ENCODE peak calls at places on chromosomes 5 and 9, in six cellular contexts. One of them, this sample, is unnamed.

GRCh38 chr5:39616131-39616530 is 191.4 kb upstream of the DAB2 start:
- DNase-seq in neuronal stem cell: no peak
- DNase-seq in ovary: no peak
- DNase-seq in right atrium auricular region: no peak
- DNase-seq in aorta: no peak
- DNase-seq in A549: no peak
- DNase-seq in this sample: no peak

GRCh38 chr5:35924122-35924949 is 14.1 kb downstream of the CAPSL start:
- DNase-seq in neuronal stem cell: no peak
- DNase-seq in ovary: no peak
- DNase-seq in right atrium auricular region: no peak
- DNase-seq in aorta: no peak
- DNase-seq in A549: no peak
- DNase-seq in this sample: no peak

GRCh38 chr5:139579-140442 is 47.8 kb downstream of the PLEKHG4B start:
- DNase-seq in neuronal stem cell: no peak
- DNase-seq in ovary: no peak
- DNase-seq in right atrium auricular region: no peak
- DNase-seq in aorta: no peak
- DNase-seq in A549: no peak
- DNase-seq in this sample: no peak

GRCh38 chr5:128559300-128560297 is 21.6 kb upstream of the FBN2 start:
- DNase-seq in neuronal stem cell: no peak
- DNase-seq in ovary: no peak
- DNase-seq in right atrium auricular region: no peak
- DNase-seq in aorta: no peak
- DNase-seq in A549: no peak
- DNase-seq in this sample: no peak

GRCh38 chr5:59093329-59093728 is 510.5 kb downstream of the RAB3C start:
- DNase-seq in neuronal stem cell: no peak
- DNase-seq in ovary: no peak
- DNase-seq in right atrium auricular region: no peak
- DNase-seq in aorta: no peak
- DNase-seq in A549: no peak
- DNase-seq in this sample: no peak

GRCh38 chr9:133184971-133185370 is 21.3 kb upstream of the GBGT1 start:
- DNase-seq in neuronal stem cell: no peak
- DNase-seq in ovary: peak; percentile 58
- DNase-seq in right atrium auricular region: no peak
- DNase-seq in aorta: no peak
- DNase-seq in A549: peak; percentile 71
- DNase-seq in this sample: peak; percentile 36

GRCh38 chr5:77915346-77915745 is 139.2 kb upstream of the TBCA start:
- DNase-seq in neuronal stem cell: no peak
- DNase-seq in ovary: no peak
- DNase-seq in right atrium auricular region: no peak
- DNase-seq in aorta: no peak
- DNase-seq in A549: no peak
- DNase-seq in this sample: no peak

GRCh38 chr5:40359854-40360253 is 319.9 kb upstream of the PTGER4 start:
- DNase-seq in neuronal stem cell: no peak
- DNase-seq in ovary: no peak
- DNase-seq in right atrium auricular region: no peak
- DNase-seq in aorta: no peak
- DNase-seq in A549: no peak
- DNase-seq in this sample: no peak

GRCh38 chr5:170168002-170168401 is 62.3 kb downstream of the FOXI1 start:
- DNase-seq in neuronal stem cell: no peak
- DNase-seq in ovary: no peak
- DNase-seq in right atrium auricular region: no peak
- DNase-seq in aorta: no peak
- DNase-seq in A549: no peak
- DNase-seq in this sample: no peak

GRCh38 chr9:22469928-22470544 is 23.4 kb downstream of the DMRTA1 start:
- DNase-seq in neuronal stem cell: peak; percentile 57
- DNase-seq in ovary: no peak
- DNase-seq in right atrium auricular region: no peak
- DNase-seq in aorta: no peak
- DNase-seq in A549: peak; percentile 30
- DNase-seq in this sample: no peak

GRCh38 chr5:88683506-88684135 is 199.4 kb downstream of the MEF2C start:
- DNase-seq in neuronal stem cell: no peak
- DNase-seq in ovary: no peak
- DNase-seq in right atrium auricular region: no peak
- DNase-seq in aorta: peak; percentile 45
- DNase-seq in A549: peak; percentile 47
- DNase-seq in this sample: no peak

GRCh38 chr5:134493461-134494055 is 31.9 kb upstream of the JADE2 start:
- DNase-seq in neuronal stem cell: no peak
- DNase-seq in ovary: no peak
- DNase-seq in right atrium auricular region: no peak
- DNase-seq in aorta: peak; percentile 36
- DNase-seq in A549: no peak
- DNase-seq in this sample: no peak

GRCh38 chr9:115385383-115386122 is 267.6 kb upstream of the TNC start:
- DNase-seq in neuronal stem cell: no peak
- DNase-seq in ovary: no peak
- DNase-seq in right atrium auricular region: no peak
- DNase-seq in aorta: no peak
- DNase-seq in A549: no peak
- DNase-seq in this sample: no peak

GRCh38 chr9:130225586-130225985 is 40.0 kb upstream of the HMCN2 start:
- DNase-seq in neuronal stem cell: no peak
- DNase-seq in ovary: no peak
- DNase-seq in right atrium auricular region: no peak
- DNase-seq in aorta: peak; percentile 24
- DNase-seq in A549: no peak
- DNase-seq in this sample: no peak

GRCh38 chr5:137693951-137694721 is 41.8 kb downstream of the KLHL3 start:
- DNase-seq in neuronal stem cell: no peak
- DNase-seq in ovary: no peak
- DNase-seq in right atrium auricular region: no peak
- DNase-seq in aorta: no peak
- DNase-seq in A549: no peak
- DNase-seq in this sample: no peak

GRCh38 chr9:20114974-20115373 is 326.1 kb upstream of the SLC24A2 start:
- DNase-seq in neuronal stem cell: no peak
- DNase-seq in ovary: no peak
- DNase-seq in right atrium auricular region: no peak
- DNase-seq in aorta: no peak
- DNase-seq in A549: no peak
- DNase-seq in this sample: no peak

GRCh38 chr5:28275931-28276330 is 1237.5 kb upstream of the CDH9 start:
- DNase-seq in neuronal stem cell: no peak
- DNase-seq in ovary: no peak
- DNase-seq in right atrium auricular region: no peak
- DNase-seq in aorta: no peak
- DNase-seq in A549: no peak
- DNase-seq in this sample: no peak

GRCh38 chr9:20623021-20623747 is 885 bp upstream of the MLLT3 start:
- DNase-seq in neuronal stem cell: peak; percentile 15
- DNase-seq in ovary: peak; percentile 54
- DNase-seq in right atrium auricular region: peak; percentile 59
- DNase-seq in aorta: no peak
- DNase-seq in A549: peak; percentile 14
- DNase-seq in this sample: peak; percentile 77

GRCh38 chr5:148740966-148741742 is 85.3 kb upstream of the ADRB2 start:
- DNase-seq in neuronal stem cell: peak; percentile 33
- DNase-seq in ovary: no peak
- DNase-seq in right atrium auricular region: no peak
- DNase-seq in aorta: no peak
- DNase-seq in A549: peak; percentile 36
- DNase-seq in this sample: no peak

GRCh38 chr5:93794954-93795353 is 53.6 kb upstream of the POU5F2 start:
- DNase-seq in neuronal stem cell: no peak
- DNase-seq in ovary: no peak
- DNase-seq in right atrium auricular region: no peak
- DNase-seq in aorta: no peak
- DNase-seq in A549: no peak
- DNase-seq in this sample: no peak

GRCh38 chr9:135524130-135524861 is 3.1 kb downstream of the LCN1 start:
- DNase-seq in neuronal stem cell: no peak
- DNase-seq in ovary: no peak
- DNase-seq in right atrium auricular region: no peak
- DNase-seq in aorta: peak; percentile 73
- DNase-seq in A549: no peak
- DNase-seq in this sample: no peak

GRCh38 chr9:110141118-110141797 is 66.7 kb downstream of the C9orf152 start:
- DNase-seq in neuronal stem cell: no peak
- DNase-seq in ovary: peak; percentile 55
- DNase-seq in right atrium auricular region: peak; percentile 70
- DNase-seq in aorta: peak; percentile 83
- DNase-seq in A549: peak; percentile 44
- DNase-seq in this sample: no peak

GRCh38 chr5:15886156-15886555 is 293.4 kb downstream of the MARCHF11 start:
- DNase-seq in neuronal stem cell: no peak
- DNase-seq in ovary: no peak
- DNase-seq in right atrium auricular region: no peak
- DNase-seq in aorta: no peak
- DNase-seq in A549: no peak
- DNase-seq in this sample: no peak

GRCh38 chr9:72332351-72332750 is 32.7 kb downstream of the ZFAND5 start:
- DNase-seq in neuronal stem cell: no peak
- DNase-seq in ovary: no peak
- DNase-seq in right atrium auricular region: no peak
- DNase-seq in aorta: no peak
- DNase-seq in A549: no peak
- DNase-seq in this sample: no peak

GRCh38 chr5:7374186-7374585 is 21.8 kb upstream of the ADCY2 start:
- DNase-seq in neuronal stem cell: no peak
- DNase-seq in ovary: no peak
- DNase-seq in right atrium auricular region: no peak
- DNase-seq in aorta: no peak
- DNase-seq in A549: no peak
- DNase-seq in this sample: no peak

GRCh38 chr5:177253252-177253651 is 50.3 kb downstream of the RAB24 start:
- DNase-seq in neuronal stem cell: no peak
- DNase-seq in ovary: no peak
- DNase-seq in right atrium auricular region: no peak
- DNase-seq in aorta: no peak
- DNase-seq in A549: no peak
- DNase-seq in this sample: no peak

GRCh38 chr5:101678494-101679193 is 617.4 kb downstream of the SLCO4C1 start:
- DNase-seq in neuronal stem cell: peak; percentile 74
- DNase-seq in ovary: no peak
- DNase-seq in right atrium auricular region: peak; percentile 64
- DNase-seq in aorta: no peak
- DNase-seq in A549: peak; percentile 25
- DNase-seq in this sample: peak; percentile 20

GRCh38 chr5:5658226-5658625 is 235.7 kb downstream of the ICE1 start:
- DNase-seq in neuronal stem cell: no peak
- DNase-seq in ovary: no peak
- DNase-seq in right atrium auricular region: peak; percentile 78
- DNase-seq in aorta: peak; percentile 80
- DNase-seq in A549: no peak
- DNase-seq in this sample: no peak

GRCh38 chr9:74573792-74574191 is 76.7 kb downstream of the RORB start:
- DNase-seq in neuronal stem cell: no peak
- DNase-seq in ovary: no peak
- DNase-seq in right atrium auricular region: no peak
- DNase-seq in aorta: no peak
- DNase-seq in A549: no peak
- DNase-seq in this sample: no peak

GRCh38 chr9:74577956-74578355 is 80.8 kb downstream of the RORB start:
- DNase-seq in neuronal stem cell: no peak
- DNase-seq in ovary: no peak
- DNase-seq in right atrium auricular region: no peak
- DNase-seq in aorta: no peak
- DNase-seq in A549: no peak
- DNase-seq in this sample: no peak
- H3K4me3 ChIP-seq in neuronal stem cell: no peak overlapping the region
- H3K4me3 ChIP-seq in ovary: no peak overlapping the region
- H3K4me3 ChIP-seq in right atrium auricular region: no peak overlapping the region
- H3K4me3 ChIP-seq in aorta: no peak overlapping the region
- H3K4me3 ChIP-seq in A549: no peak overlapping the region
- H3K4me3 ChIP-seq in this sample: no peak overlapping the region

GRCh38 chr5:69248019-69248418 is 13.3 kb downstream of the CDK7 start:
- DNase-seq in neuronal stem cell: no peak
- DNase-seq in ovary: no peak
- DNase-seq in right atrium auricular region: no peak
- DNase-seq in aorta: no peak
- DNase-seq in A549: no peak
- DNase-seq in this sample: no peak
- H3K4me1 ChIP-seq in neuronal stem cell: no peaks in the 10 kb centered on the region
- H3K4me1 ChIP-seq in ovary: no peaks in the 10 kb centered on the region
- H3K4me1 ChIP-seq in right atrium auricular region: no peaks in the 10 kb centered on the region
- H3K4me1 ChIP-seq in aorta: no peaks in the 10 kb centered on the region
- H3K4me1 ChIP-seq in A549: peaks cover 16% of the 10 kb centered on the region
- H3K4me1 ChIP-seq in this sample: no peaks in the 10 kb centered on the region

DNA sequence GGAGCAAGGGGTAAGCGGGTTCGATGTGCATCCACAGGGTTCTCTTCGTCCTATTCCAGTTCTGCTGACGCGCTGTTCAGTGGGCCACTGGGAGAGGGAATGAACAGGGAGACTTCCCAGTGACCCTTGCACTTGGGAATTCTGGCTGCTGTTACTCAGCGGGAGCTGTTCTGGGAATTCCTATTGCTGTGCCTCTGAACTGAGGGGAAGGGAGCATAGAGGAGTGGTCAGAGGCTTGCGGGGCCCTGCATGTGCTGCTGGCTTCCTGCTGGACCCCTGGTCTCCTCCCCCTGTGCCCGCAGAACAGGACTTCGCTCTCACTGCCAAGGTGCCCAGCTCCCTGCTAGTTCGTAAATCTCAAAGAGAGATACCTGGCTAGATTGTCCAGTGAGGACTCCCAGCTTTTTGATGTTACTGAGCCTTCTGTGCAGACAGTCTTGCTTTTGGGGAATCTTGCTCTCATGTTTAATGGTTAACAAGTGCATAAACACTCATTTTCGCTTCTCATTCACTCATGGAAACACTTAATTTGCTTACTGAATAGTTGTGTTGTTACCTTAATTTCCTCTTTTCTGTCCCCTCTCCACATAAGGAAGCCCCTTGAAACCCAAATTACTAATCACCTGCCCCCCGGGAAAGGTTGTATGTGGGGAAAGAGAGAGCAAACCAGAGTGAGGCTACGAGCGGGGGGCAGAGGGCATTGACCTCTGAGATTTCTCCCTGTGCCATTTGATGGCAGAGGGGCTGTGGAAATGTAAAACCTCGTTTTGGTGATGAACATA is 5.9 kb downstream of the TRIO start:
- DNase-seq in neuronal stem cell: no peak
- DNase-seq in ovary: no peak
- DNase-seq in right atrium auricular region: peak; percentile 50
- DNase-seq in aorta: no peak
- DNase-seq in A549: no peak
- DNase-seq in this sample: no peak
- H3K4me3 ChIP-seq in neuronal stem cell: no peak overlapping the region
- H3K4me3 ChIP-seq in ovary: no peak overlapping the region
- H3K4me3 ChIP-seq in right atrium auricular region: no peak overlapping the region
- H3K4me3 ChIP-seq in aorta: no peak overlapping the region
- H3K4me3 ChIP-seq in A549: no peak overlapping the region
- H3K4me3 ChIP-seq in this sample: no peak overlapping the region

GRCh38 chr9:31253800-31254762 is 1130.4 kb upstream of the ACO1 start:
- DNase-seq in neuronal stem cell: no peak
- DNase-seq in ovary: no peak
- DNase-seq in right atrium auricular region: no peak
- DNase-seq in aorta: peak; percentile 73
- DNase-seq in A549: no peak
- DNase-seq in this sample: no peak

GRCh38 chr9:31248156-31248555 is 1136.3 kb upstream of the ACO1 start:
- DNase-seq in neuronal stem cell: no peak
- DNase-seq in ovary: no peak
- DNase-seq in right atrium auricular region: no peak
- DNase-seq in aorta: no peak
- DNase-seq in A549: no peak
- DNase-seq in this sample: no peak

GRCh38 chr9:31251386-31251785 is 1133.1 kb upstream of the ACO1 start:
- DNase-seq in neuronal stem cell: no peak
- DNase-seq in ovary: no peak
- DNase-seq in right atrium auricular region: no peak
- DNase-seq in aorta: no peak
- DNase-seq in A549: no peak
- DNase-seq in this sample: no peak
- H3K4me1 ChIP-seq in neuronal stem cell: no peaks in the 10 kb centered on the region
- H3K4me1 ChIP-seq in ovary: no peaks in the 10 kb centered on the region
- H3K4me1 ChIP-seq in right atrium auricular region: no peaks in the 10 kb centered on the region
- H3K4me1 ChIP-seq in aorta: no peaks in the 10 kb centered on the region
- H3K4me1 ChIP-seq in A549: no peaks in the 10 kb centered on the region
- H3K4me1 ChIP-seq in this sample: no peaks in the 10 kb centered on the region